ENCODE peak calls at places on chromosomes 1 and 21, in six cellular contexts. H, E, G, C, B and N are unnamed samples.

GRCh38 chr1:58839871-58840835 is 56.3 kb upstream of the JUN start:
- DNase-seq in G (no peak), H (no peak), C (no peak), E (no peak), B (no peak), N (no peak)

GRCh38 chr1:150764617-150765090 is 924 bp downstream of the CTSS start:
- DNase-seq in E (no peak), C (peak), H (no peak), G (no peak), B (peak), N (peak)

GRCh38 chr1:7500381-7501258 is 270.5 kb upstream of the VAMP3 start:
- DNase-seq in H (no peak), E (no peak), B (no peak), G (no peak), C (no peak), N (no peak)

GRCh38 chr1:52702886-52703787 is 5.0 kb upstream of the COA7 start:
- DNase-seq in E (peak), C (peak), H (peak), G (peak), B (peak), N (peak)

GRCh38 chr1:197595244-197595904 is 179.9 kb downstream of the DENND1B start:
- DNase-seq in B (peak), E (no peak), G (no peak), H (no peak), C (no peak), N (peak)

GRCh38 chr1:46533179-46533864 is 18.1 kb downstream of the KNCN start:
- DNase-seq in H (peak), E (peak), C (no peak), G (peak), B (peak), N (peak)

GRCh38 chr21:31318971-31319370 is 25.1 kb downstream of the TIAM1 start:
- DNase-seq in B (no peak), E (no peak), H (no peak), G (no peak), C (no peak), N (no peak)

GRCh38 chr1:208202333-208202987 is 41.7 kb downstream of the PLXNA2 start:
- DNase-seq in E (no peak), B (peak), G (no peak), C (no peak), H (peak), N (no peak)

GRCh38 chr1:7549277-7549676 is 221.8 kb upstream of the VAMP3 start:
- DNase-seq in E (peak), H (no peak), C (peak), B (peak), G (peak), N (peak)

GRCh38 chr1:59499273-59499955 is 202.5 kb downstream of the FGGY start:
- DNase-seq in E (no peak), C (no peak), G (no peak), B (no peak), H (no peak), N (peak)

GRCh38 chr1:163820748-163821147 is 499.0 kb downstream of the NUF2 start:
- DNase-seq in C (no peak), B (no peak), E (no peak), H (no peak), G (no peak), N (peak)

GRCh38 chr1:228349701-228350171 is 56.9 kb downstream of the TRIM11 start:
- DNase-seq in H (no peak), G (no peak), C (no peak), E (peak), B (no peak), N (no peak)

GRCh38 chr1:169024800-169025253 is 81.7 kb upstream of the ATP1B1 start:
- DNase-seq in B (no peak), G (no peak), E (no peak), H (no peak), C (no peak), N (peak)

GRCh38 chr1:47940321-47940720 is 56.9 kb downstream of the TRABD2B start:
- DNase-seq in E (no peak), C (no peak), B (no peak), G (no peak), H (no peak), N (no peak)

GRCh38 chr1:43288058-43288784 is 2.8 kb upstream of the C1orf210 start:
- DNase-seq in H (no peak), C (no peak), B (peak), G (no peak), E (peak), N (no peak)

GRCh38 chr1:8763888-8764287 is 53.6 kb downstream of the RERE start:
- DNase-seq in B (peak), C (peak), G (no peak), E (no peak), H (peak), N (peak)

GRCh38 chr1:6475381-6476133 is 9.6 kb upstream of the TNFRSF25 start:
- DNase-seq in G (peak), H (peak), E (peak), C (peak), B (peak), N (peak)

GRCh38 chr1:206468571-206468970 is 1.7 kb upstream of the IKBKE start:
- DNase-seq in H (peak), C (peak), E (no peak), B (no peak), G (no peak), N (no peak)

GRCh38 chr1:183080406-183080805 is 57.2 kb downstream of the LAMC1 start:
- DNase-seq in B (no peak), E (no peak), C (peak), H (no peak), G (no peak), N (no peak)

GRCh38 chr1:110673197-110673701 is 1.5 kb downstream of the KCNA3 start:
- DNase-seq in B (no peak), C (no peak), H (no peak), G (peak), E (peak), N (no peak)

GRCh38 chr1:26500488-26501175 is 28.4 kb downstream of the HMGN2 start:
- DNase-seq in G (peak), H (peak), E (peak), C (peak), B (peak), N (peak)

GRCh38 chr1:50724626-50725286 is 235.3 kb downstream of the FAF1 start:
- DNase-seq in B (no peak), H (no peak), C (peak), G (no peak), E (no peak), N (peak)